ENCODE peak calls at places on chromosome 2, in eight cellular contexts. N is activated CD8-positive, alpha-beta memory T cell treated with anti-CD3 and anti-CD28 coated beads for 4 hours; U is H54; R is HAP-1; Z is hypothalamus; Q is A673; W is dermis blood vessel endothelial cell; J is AG08396. I is an unnamed sample.

GRCh38 chr2:223027442-223027841 is 24.5 kb upstream of the KCNE4 start:
- DNase-seq in W (peak), Q (peak), J (no peak), Z (no peak), U (no peak), R (no peak), N (no peak), I (no peak)

GRCh38 chr2:31217465-31218200 is at the start of gene CAPN14:
- DNase-seq in Z (no peak), U (no peak), N (no peak), J (no peak), R (no peak), Q (peak), W (no peak), I (no peak)

GRCh38 chr2:147844691-147845607 is at the start of gene ACVR2A:
- DNase-seq in N (peak), W (peak), U (peak), Z (peak), J (peak), R (peak), Q (peak), I (peak)

GRCh38 chr2:53896864-53897263 is 37.1 kb upstream of the GPR75 start:
- DNase-seq in R (no peak), J (peak), W (peak), U (peak), Z (no peak), Q (no peak), N (no peak), I (no peak)

GRCh38 chr2:220437938-220438337 is 810.5 kb downstream of the SLC4A3 start:
- DNase-seq in J (no peak), Z (no peak), U (no peak), R (no peak), Q (no peak), N (no peak), W (no peak), I (no peak)

GRCh38 chr2:18055290-18055689 is 176.8 kb downstream of the KCNS3 start:
- DNase-seq in J (no peak), Q (no peak), U (no peak), R (no peak), Z (no peak), N (no peak), W (no peak), I (no peak)

GRCh38 chr2:80154231-80154915 is 150.2 kb downstream of the LRRTM1 start:
- DNase-seq in Z (no peak), J (no peak), U (no peak), W (no peak), R (no peak), N (no peak), Q (no peak), I (no peak)

GRCh38 chr2:155546715-155547555 is 785.6 kb downstream of the NR4A2 start:
- DNase-seq in N (no peak), J (peak), R (peak), Q (no peak), W (no peak), Z (no peak), U (peak), I (peak)

GRCh38 chr2:134839649-134840048 is 1.2 kb downstream of the ACMSD start:
- DNase-seq in Q (no peak), Z (no peak), U (no peak), W (no peak), N (no peak), R (no peak), J (no peak), I (no peak)

GRCh38 chr2:96888082-96889011 is 18.5 kb upstream of the SEMA4C start:
- DNase-seq in Z (peak), W (no peak), R (no peak), N (no peak), J (peak), U (no peak), Q (no peak), I (no peak)

GRCh38 chr2:190670182-190670946 is 21.5 kb downstream of the NAB1 start:
- DNase-seq in J (no peak), R (no peak), N (no peak), W (no peak), Q (no peak), U (no peak), Z (no peak), I (no peak)

GRCh38 chr2:185998562-185999070 is 260.0 kb downstream of the FSIP2 start:
- DNase-seq in U (no peak), R (no peak), W (no peak), Q (no peak), N (no peak), J (no peak), Z (no peak), I (no peak)

GRCh38 chr2:122634261-122634660 is 878.8 kb downstream of the TSN start:
- DNase-seq in Q (peak), U (no peak), W (peak), Z (no peak), N (no peak), R (no peak), J (peak), I (peak)

GRCh38 chr2:119338826-119339561 is 27.6 kb downstream of the C2orf76 start:
- DNase-seq in W (no peak), U (no peak), N (peak), R (no peak), Q (no peak), J (no peak), Z (no peak), I (no peak)

I was measured in COLO829.